ENCODE peak calls at places on chromosome 4, in nine cellular contexts. Q is AG10803; B is foreskin fibroblast; R is GM13976; Z is stimulated activated naive CD8-positive, alpha-beta T cell treated with anti-CD3 and anti-CD28 coated beads, Interleukin-15, Interleukin-2, amounts not matched to agents 100 U/mL and 50 U/mL, for 24 hours; E is activated CD4-positive, alpha-beta T cell treated with anti-CD3 and anti-CD28 coated beads, Interleukin-2, amount 50 U/mL, for 1 hour; H is retinal pigment epithelial cell; O is stimulated activated CD4-positive, alpha-beta T cell treated with anti-CD3 and anti-CD28 coated beads, Interleukin-4, amount 100 ng/mL, for 48 hours; X is activated CD8-positive, alpha-beta memory T cell treated with anti-CD3 and anti-CD28 coated beads for 48 hours. M is an unnamed sample.
A peak's percentile ranks its signal among the peaks of the same experiment; 100 is the strongest.

GRCh38 chr4:77021614-77022089 is 54.1 kb downstream of the CCNI start:
- DNase-seq in Q (peak; percentile 98), B (peak; percentile 85), R (no peak), Z (no peak), E (no peak), H (no peak), O (no peak), X (no peak), M (no peak)

GRCh38 chr4:152304220-152304619 is 231.7 kb downstream of the FBXW7 start:
- DNase-seq in Q (peak; percentile 18), B (peak; percentile 10), R (peak; percentile 46), Z (no peak), E (no peak), H (no peak), O (no peak), X (no peak), M (no peak)

GRCh38 chr4:110778526-110778925 is 155.6 kb upstream of the PITX2 start:
- DNase-seq in Q (no peak), B (peak; percentile 37), R (no peak), Z (no peak), E (no peak), H (no peak), O (no peak), X (no peak), M (no peak)

GRCh38 chr4:112185740-112186670 is 40.8 kb downstream of the FAM241A start:
- DNase-seq in Q (no peak), B (no peak), R (no peak), Z (no peak), E (no peak), H (no peak), O (no peak), X (no peak), M (no peak)

GRCh38 chr4:100311181-100311580 is 120.9 kb upstream of the DDIT4L start:
- DNase-seq in Q (no peak), B (peak; percentile 27), R (no peak), Z (no peak), E (no peak), H (no peak), O (no peak), X (no peak), M (no peak)

GRCh38 chr4:40192286-40193017 is 4.4 kb upstream of the RHOH start:
- DNase-seq in Q (no peak), B (no peak), R (no peak), Z (no peak), E (no peak), H (no peak), O (no peak), X (no peak), M (no peak)

GRCh38 chr4:77163636-77164035 is 6.6 kb downstream of the CCNG2 start:
- DNase-seq in Q (no peak), B (no peak), R (no peak), Z (no peak), E (no peak), H (no peak), O (no peak), X (no peak), M (no peak)

GRCh38 chr4:101346562-101347266 is 612 bp downstream of the PPP3CA start:
- DNase-seq in Q (peak; percentile 60), B (peak; percentile 82), R (peak; percentile 51), Z (peak; percentile 45), E (peak; percentile 62), H (no peak), O (peak; percentile 19), X (peak; percentile 20), M (peak; percentile 66)

GRCh38 chr4:151957163-151957562 is 196.4 kb upstream of the GATB start:
- DNase-seq in Q (peak; percentile 20), B (no peak), R (no peak), Z (no peak), E (no peak), H (no peak), O (no peak), X (no peak), M (no peak)

GRCh38 chr4:20445933-20446723 is 194.4 kb downstream of the SLIT2 start:
- DNase-seq in Q (no peak), B (peak; percentile 38), R (no peak), Z (no peak), E (no peak), H (no peak), O (no peak), X (no peak), M (no peak)

GRCh38 chr4:7330031-7330596 is 104.6 kb downstream of the PSAPL1 start:
- DNase-seq in Q (no peak), B (no peak), R (no peak), Z (no peak), E (no peak), H (no peak), O (no peak), X (no peak), M (no peak)

GRCh38 chr4:64330143-64330542 is 79.1 kb downstream of the TECRL start:
- DNase-seq in Q (no peak), B (no peak), R (no peak), Z (no peak), E (no peak), H (no peak), O (no peak), X (no peak), M (no peak)

GRCh38 chr4:94285666-94286065 is 57.0 kb downstream of the HPGDS start:
- DNase-seq in Q (no peak), B (no peak), R (no peak), Z (no peak), E (no peak), H (no peak), O (no peak), X (no peak), M (no peak)

GRCh38 chr4:116839826-116840225 is 245.6 kb downstream of the TRAM1L1 start:
- DNase-seq in Q (no peak), B (no peak), R (no peak), Z (no peak), E (no peak), H (no peak), O (no peak), X (no peak), M (no peak)

GRCh38 chr4:7705062-7705461 is 234.6 kb downstream of the AFAP1 start:
- DNase-seq in Q (no peak), B (no peak), R (no peak), Z (no peak), E (no peak), H (no peak), O (no peak), X (no peak), M (no peak)

GRCh38 chr4:174273960-174274359 is 9.5 kb downstream of the FBXO8 start:
- DNase-seq in Q (no peak), B (no peak), R (no peak), Z (no peak), E (no peak), H (no peak), O (no peak), X (no peak), M (no peak)

GRCh38 chr4:41747230-41748055 is 1.1 kb downstream of the PHOX2B start:
- DNase-seq in Q (no peak), B (peak; percentile 35), R (peak; percentile 26), Z (no peak), E (no peak), H (no peak), O (no peak), X (no peak), M (no peak)

GRCh38 chr4:73814679-73815078 is 21.8 kb upstream of the CXCL6 start:
- DNase-seq in Q (no peak), B (no peak), R (no peak), Z (no peak), E (no peak), H (no peak), O (no peak), X (no peak), M (no peak)

GRCh38 chr4:112102875-112103370 is 42.3 kb upstream of the FAM241A start:
- DNase-seq in Q (no peak), B (no peak), R (no peak), Z (no peak), E (no peak), H (no peak), O (no peak), X (no peak), M (no peak)

GRCh38 chr4:57043304-57044251 is 64.9 kb downstream of the POLR2B start:
- DNase-seq in Q (peak; percentile 95), B (peak; percentile 67), R (no peak), Z (no peak), E (no peak), H (no peak), O (no peak), X (no peak), M (no peak)

GRCh38 chr4:968221-968620 is 5.1 kb downstream of the DGKQ start:
- DNase-seq in Q (no peak), B (no peak), R (no peak), Z (no peak), E (no peak), H (no peak), O (no peak), X (no peak), M (no peak)

GRCh38 chr4:11548529-11549176 is 120.0 kb upstream of the HS3ST1 start:
- DNase-seq in Q (no peak), B (no peak), R (no peak), Z (no peak), E (no peak), H (peak; percentile 28), O (no peak), X (no peak), M (no peak)

GRCh38 chr4:180615746-180616145 is 1627.5 kb upstream of the TENM3 start:
- DNase-seq in Q (no peak), B (no peak), R (no peak), Z (no peak), E (no peak), H (no peak), O (no peak), X (no peak), M (no peak)

GRCh38 chr4:91243132-91243531 is 1060.6 kb upstream of the GRID2 start:
- DNase-seq in Q (no peak), B (no peak), R (no peak), Z (no peak), E (no peak), H (no peak), O (no peak), X (no peak), M (no peak)

GRCh38 chr4:6761540-6762243 is 20.8 kb upstream of the KIAA0232 start:
- DNase-seq in Q (no peak), B (peak; percentile 66), R (no peak), Z (peak; percentile 14), E (no peak), H (no peak), O (no peak), X (no peak), M (no peak)

GRCh38 chr4:144903953-144904711 is 193.9 kb downstream of the ANAPC10 start:
- DNase-seq in Q (no peak), B (peak; percentile 7), R (no peak), Z (no peak), E (no peak), H (no peak), O (no peak), X (no peak), M (no peak)

GRCh38 chr4:185991750-185992149 is 77.2 kb upstream of the TLR3 start:
- DNase-seq in Q (no peak), B (no peak), R (no peak), Z (no peak), E (no peak), H (peak; percentile 86), O (no peak), X (no peak), M (no peak)

GRCh38 chr4:81499840-81500239 is 28.1 kb upstream of the RASGEF1B start:
- DNase-seq in Q (no peak), B (no peak), R (no peak), Z (no peak), E (no peak), H (no peak), O (no peak), X (no peak), M (no peak)

GRCh38 chr4:3374011-3374645 is 67.6 kb upstream of the HGFAC start:
- DNase-seq in Q (no peak), B (no peak), R (no peak), Z (no peak), E (no peak), H (no peak), O (no peak), X (no peak), M (no peak)

GRCh38 chr4:122218762-122219161 is 66.6 kb downstream of the BLTP1 start:
- DNase-seq in Q (peak; percentile 4), B (peak; percentile 15), R (no peak), Z (no peak), E (no peak), H (no peak), O (no peak), X (no peak), M (no peak)

GRCh38 chr4:55920571-55920970 is 28.2 kb upstream of the CEP135 start:
- DNase-seq in Q (peak; percentile 9), B (peak; percentile 39), R (no peak), Z (no peak), E (no peak), H (peak; percentile 71), O (no peak), X (no peak), M (no peak)